ENCODE peak calls at places on chromosomes 5 and 9, in four cellular contexts. M is WTC11, Y is HepG2, R is K562. X is an unnamed sample.

GRCh38 chr5:4700082-4700481 is 440.0 kb upstream of the ADAMTS16 start:
- DNase-seq in Y (peak), M (peak), R (peak), X (peak)

GRCh38 chr5:126370796-126371718 is 52.2 kb upstream of the GRAMD2B start:
- DNase-seq in R (no peak), M (peak), Y (peak), X (no peak)

GRCh38 chr5:54876-55569 is 36.9 kb upstream of the PLEKHG4B start:
- DNase-seq in Y (no peak), M (no peak), R (no peak), X (no peak)

GRCh38 chr9:81833563-81834345 is 94.5 kb upstream of the SPATA31D4 start:
- DNase-seq in Y (peak), R (no peak), M (no peak), X (no peak)

GRCh38 chr5:92562065-92562464 is 1019.0 kb downstream of the NR2F1-AS1 start:
- DNase-seq in R (no peak), M (no peak), Y (no peak), X (no peak)

GRCh38 chr5:61817472-61818326 is 485.6 kb downstream of the ZSWIM6 start:
- DNase-seq in Y (peak), R (peak), M (peak), X (peak)

GRCh38 chr5:36874465-36874864 is 2.1 kb upstream of the NIPBL start:
- DNase-seq in R (peak), Y (no peak), M (no peak), X (no peak)

GRCh38 chr5:148828461-148829247 is 2.2 kb downstream of the ADRB2 start:
- DNase-seq in Y (no peak), M (no peak), R (no peak), X (no peak)

GRCh38 chr5:1704266-1704665 is 95.4 kb downstream of the MRPL36 start:
- DNase-seq in M (no peak), R (no peak), Y (no peak), X (no peak)

GRCh38 chr9:129724456-129725190 is 28.2 kb downstream of the PTGES start:
- DNase-seq in Y (no peak), R (no peak), M (no peak), X (no peak)

GRCh38 chr9:15306068-15306756 is 804 bp downstream of the TTC39B start:
- DNase-seq in M (peak), Y (peak), R (no peak), X (peak)

GRCh38 chr9:134971196-134971595 is 53.5 kb upstream of the FCN1 start:
- DNase-seq in M (no peak), R (no peak), Y (no peak), X (no peak)

GRCh38 chr5:168346417-168346816 is 55.0 kb downstream of the WWC1 start:
- DNase-seq in Y (no peak), M (no peak), R (no peak), X (no peak)

GRCh38 chr9:21746550-21746949 is 55.9 kb upstream of the MTAP start:
- DNase-seq in Y (no peak), M (no peak), R (no peak), X (no peak)

GRCh38 chr9:129175515-129175824 is 2.6 kb downstream of the IER5L start:
- DNase-seq in M (no peak), Y (no peak), R (no peak), X (no peak)

GRCh38 chr5:115267617-115268016 is 4.9 kb upstream of the PGGT1B start:
- DNase-seq in M (no peak), R (no peak), Y (no peak), X (no peak)
- TF ChIP-seq ELF4 in M (no peak), R (no peak), Y (no peak), X (no peak)

DNA sequence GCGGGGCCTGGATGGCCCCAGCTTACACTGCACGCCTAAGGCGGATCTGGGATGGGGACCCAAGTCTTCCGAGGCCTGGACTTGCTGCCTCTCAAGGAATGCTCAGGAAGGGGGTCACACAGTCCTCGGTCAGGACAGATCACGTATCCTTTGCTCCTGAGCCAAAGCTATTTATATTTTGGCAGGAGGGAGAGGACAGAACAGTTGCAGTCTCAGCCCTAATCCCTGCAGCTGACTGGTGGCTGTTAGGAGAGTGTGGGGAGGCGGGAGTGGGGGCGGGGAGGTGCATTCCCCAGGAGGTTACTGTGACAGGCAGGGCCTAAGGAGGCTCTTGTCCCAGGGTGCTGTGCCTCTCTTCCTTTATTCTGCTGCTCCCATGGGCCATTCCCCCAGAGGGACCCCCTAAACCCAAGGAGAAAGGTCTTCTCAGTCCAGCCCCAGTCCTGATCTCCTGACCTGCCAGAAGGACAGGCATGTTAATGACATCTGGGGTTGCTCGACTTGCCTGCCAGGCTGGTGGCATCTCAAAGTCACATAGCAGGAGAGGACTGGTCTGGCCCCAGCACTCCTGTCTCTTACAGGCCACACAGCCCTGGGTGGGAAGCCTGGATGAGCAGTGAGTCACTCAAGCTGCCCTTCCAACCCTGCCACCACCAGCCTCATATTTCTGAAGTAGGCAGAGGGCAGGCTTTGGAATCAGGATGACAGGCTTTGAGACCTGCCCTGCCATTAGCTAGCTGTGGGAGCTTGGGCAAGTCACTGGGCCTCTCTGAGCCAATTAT is 51.9 kb downstream of the COL27A1 start:
- DNase-seq in Y (no peak), R (no peak), M (no peak), X (no peak)
- TF ChIP-seq ELF4 in Y (no peak), R (no peak), M (no peak), X (no peak)

GRCh38 chr5:136212252-136212721 is 19.3 kb upstream of the SMIM32 start:
- DNase-seq in R (peak), M (peak), Y (peak), X (peak)
- TF ChIP-seq ELF4 in R (no peak), M (no peak), Y (no peak), X (no peak)

GRCh38 chr9:91911681-91912080 is 38.3 kb downstream of the ROR2 start:
- DNase-seq in Y (no peak), M (no peak), R (no peak), X (no peak)
- TF ChIP-seq ELF4 in Y (no peak), M (no peak), R (no peak), X (no peak)